ENCODE peak calls at places on chromosomes 4 and X, in four cellular contexts. One of them, this sample, is unnamed.

GRCh38 chr4:44446191-44446590 is 2.4 kb downstream of the KCTD8 start:
- DNase-seq in right cardiac atrium: no peak
- DNase-seq in bronchial epithelial cell: peak; percentile 15
- DNase-seq in stimulated activated CD8-positive, alpha-beta memory T cell treated with anti-CD3 and anti-CD28 coated beads, Interleukin-12 subunit alpha, Interleukin-12 subunit beta, amount 100 ng/mL, for 4 hours: no peak
- DNase-seq in this sample: no peak

GRCh38 chr4:54090804-54091623 is 8.9 kb upstream of the GSX2 start:
- DNase-seq in right cardiac atrium: peak; percentile 87
- DNase-seq in stimulated activated CD8-positive, alpha-beta memory T cell treated with anti-CD3 and anti-CD28 coated beads, Interleukin-12 subunit alpha, Interleukin-12 subunit beta, amount 100 ng/mL, for 4 hours: no peak
- DNase-seq in bronchial epithelial cell: peak; percentile 36
- DNase-seq in this sample: no peak

GRCh38 chr4:107392951-107393350 is 327.1 kb downstream of the PAPSS1 start:
- DNase-seq in stimulated activated CD8-positive, alpha-beta memory T cell treated with anti-CD3 and anti-CD28 coated beads, Interleukin-12 subunit alpha, Interleukin-12 subunit beta, amount 100 ng/mL, for 4 hours: no peak
- DNase-seq in bronchial epithelial cell: peak; percentile 3
- DNase-seq in right cardiac atrium: no peak
- DNase-seq in this sample: no peak

GRCh38 chrX:78019586-78020483 is 50.4 kb upstream of the PGAM4 start:
- DNase-seq in bronchial epithelial cell: peak; percentile 54
- DNase-seq in right cardiac atrium: no peak
- DNase-seq in stimulated activated CD8-positive, alpha-beta memory T cell treated with anti-CD3 and anti-CD28 coated beads, Interleukin-12 subunit alpha, Interleukin-12 subunit beta, amount 100 ng/mL, for 4 hours: no peak
- DNase-seq in this sample: no peak

GRCh38 chr4:110055014-110055768 is 142.5 kb downstream of the EGF start:
- DNase-seq in bronchial epithelial cell: peak; percentile 15
- DNase-seq in stimulated activated CD8-positive, alpha-beta memory T cell treated with anti-CD3 and anti-CD28 coated beads, Interleukin-12 subunit alpha, Interleukin-12 subunit beta, amount 100 ng/mL, for 4 hours: no peak
- DNase-seq in right cardiac atrium: no peak
- DNase-seq in this sample: no peak

GRCh38 chrX:81174286-81174685 is 27.4 kb downstream of the HMGN5 start:
- DNase-seq in bronchial epithelial cell: peak; percentile 39
- DNase-seq in stimulated activated CD8-positive, alpha-beta memory T cell treated with anti-CD3 and anti-CD28 coated beads, Interleukin-12 subunit alpha, Interleukin-12 subunit beta, amount 100 ng/mL, for 4 hours: no peak
- DNase-seq in right cardiac atrium: no peak
- DNase-seq in this sample: no peak

GRCh38 chr4:165209796-165210195 is 2.4 kb downstream of the KLHL2 start:
- DNase-seq in stimulated activated CD8-positive, alpha-beta memory T cell treated with anti-CD3 and anti-CD28 coated beads, Interleukin-12 subunit alpha, Interleukin-12 subunit beta, amount 100 ng/mL, for 4 hours: no peak
- DNase-seq in bronchial epithelial cell: no peak
- DNase-seq in right cardiac atrium: no peak
- DNase-seq in this sample: no peak

GRCh38 chr4:41426523-41426922 is 111.4 kb upstream of the LIMCH1 start:
- DNase-seq in bronchial epithelial cell: no peak
- DNase-seq in stimulated activated CD8-positive, alpha-beta memory T cell treated with anti-CD3 and anti-CD28 coated beads, Interleukin-12 subunit alpha, Interleukin-12 subunit beta, amount 100 ng/mL, for 4 hours: no peak
- DNase-seq in right cardiac atrium: no peak
- DNase-seq in this sample: no peak

GRCh38 chr4:6761540-6762243 is 20.8 kb upstream of the KIAA0232 start:
- DNase-seq in bronchial epithelial cell: no peak
- DNase-seq in right cardiac atrium: no peak
- DNase-seq in stimulated activated CD8-positive, alpha-beta memory T cell treated with anti-CD3 and anti-CD28 coated beads, Interleukin-12 subunit alpha, Interleukin-12 subunit beta, amount 100 ng/mL, for 4 hours: no peak
- DNase-seq in this sample: no peak

GRCh38 chr4:8637456-8637984 is 45.0 kb downstream of the CPZ start:
- DNase-seq in right cardiac atrium: no peak
- DNase-seq in bronchial epithelial cell: no peak
- DNase-seq in stimulated activated CD8-positive, alpha-beta memory T cell treated with anti-CD3 and anti-CD28 coated beads, Interleukin-12 subunit alpha, Interleukin-12 subunit beta, amount 100 ng/mL, for 4 hours: no peak
- DNase-seq in this sample: no peak

GRCh38 chr4:22264261-22264660 is 251.6 kb downstream of the ADGRA3 start:
- DNase-seq in stimulated activated CD8-positive, alpha-beta memory T cell treated with anti-CD3 and anti-CD28 coated beads, Interleukin-12 subunit alpha, Interleukin-12 subunit beta, amount 100 ng/mL, for 4 hours: no peak
- DNase-seq in bronchial epithelial cell: no peak
- DNase-seq in right cardiac atrium: no peak
- DNase-seq in this sample: no peak

GRCh38 chrX:19753368-19753767 is 134.0 kb downstream of the SH3KBP1 start:
- DNase-seq in bronchial epithelial cell: no peak
- DNase-seq in right cardiac atrium: no peak
- DNase-seq in stimulated activated CD8-positive, alpha-beta memory T cell treated with anti-CD3 and anti-CD28 coated beads, Interleukin-12 subunit alpha, Interleukin-12 subunit beta, amount 100 ng/mL, for 4 hours: no peak
- DNase-seq in this sample: no peak

GRCh38 chr4:187470061-187470460 is 525.5 kb upstream of the ZFP42 start:
- DNase-seq in right cardiac atrium: no peak
- DNase-seq in stimulated activated CD8-positive, alpha-beta memory T cell treated with anti-CD3 and anti-CD28 coated beads, Interleukin-12 subunit alpha, Interleukin-12 subunit beta, amount 100 ng/mL, for 4 hours: no peak
- DNase-seq in bronchial epithelial cell: no peak
- DNase-seq in this sample: no peak

GRCh38 chr4:177442623-177443155 is 452 bp upstream of the AGA start:
- DNase-seq in bronchial epithelial cell: peak; percentile 23
- DNase-seq in right cardiac atrium: no peak
- DNase-seq in stimulated activated CD8-positive, alpha-beta memory T cell treated with anti-CD3 and anti-CD28 coated beads, Interleukin-12 subunit alpha, Interleukin-12 subunit beta, amount 100 ng/mL, for 4 hours: no peak
- DNase-seq in this sample: no peak

GRCh38 chr4:51885371-51885770 is 42.4 kb downstream of the DCUN1D4 start:
- DNase-seq in stimulated activated CD8-positive, alpha-beta memory T cell treated with anti-CD3 and anti-CD28 coated beads, Interleukin-12 subunit alpha, Interleukin-12 subunit beta, amount 100 ng/mL, for 4 hours: no peak
- DNase-seq in right cardiac atrium: no peak
- DNase-seq in bronchial epithelial cell: peak; percentile 43
- DNase-seq in this sample: no peak

This sample was measured in thoracic aorta.